ENCODE peak calls at places on chromosomes 1 and 21, in ten cellular contexts. U is OCI-LY7, S is trophoblast cell, Q is HCT116, V is GM23248, C is lung, Z is Karpas-422, H is upper lobe of right lung, O is spleen, T is mammary epithelial cell. D is an unnamed sample. For H3K9me3, the result is how much of the 10 kb centered on the place peaks cover.

GRCh38 chr1:43563779-43564616 is 33.3 kb downstream of the PTPRF start:
- DNase-seq in U (no peak), S (no peak), Q (no peak), V (no peak), C (no peak), Z (no peak), H (no peak), O (no peak), T (no peak), D (no peak)

GRCh38 chr1:32468791-32469190 is 3.9 kb downstream of the ZBTB8B start:
- DNase-seq in U (no peak), S (peak), Q (no peak), V (no peak), C (no peak), Z (no peak), H (no peak), O (no peak), T (no peak), D (no peak)

GRCh38 chr1:240000634-240001033 is 91.0 kb upstream of the FMN2 start:
- DNase-seq in U (no peak), S (peak), Q (no peak), V (peak), C (no peak), Z (no peak), H (no peak), O (no peak), T (peak), D (no peak)

GRCh38 chr1:114610546-114611245 is 29.3 kb upstream of the BCAS2 start:
- DNase-seq in U (no peak), S (no peak), Q (no peak), V (peak), C (no peak), Z (no peak), H (no peak), O (no peak), T (peak), D (no peak)

GRCh38 chr1:192575499-192576189 is at the start of gene RGS1:
- DNase-seq in U (peak), S (peak), Q (no peak), V (no peak), C (no peak), Z (no peak), H (peak), O (peak), T (no peak), D (peak)

GRCh38 chr1:150762559-150762958 is 3.0 kb downstream of the CTSS start:
- DNase-seq in U (no peak), S (no peak), Q (no peak), V (no peak), C (no peak), Z (peak), H (no peak), O (no peak), T (no peak), D (no peak)

GRCh38 chr21:45991606-45992301 is 10.2 kb downstream of the COL6A1 start:
- DNase-seq in U (no peak), S (no peak), Q (no peak), V (peak), C (no peak), Z (no peak), H (peak), O (peak), T (no peak), D (peak)

GRCh38 chr21:19759836-19760235 is 1238.4 kb upstream of the NCAM2 start:
- DNase-seq in U (no peak), S (no peak), Q (no peak), V (no peak), C (no peak), Z (no peak), H (no peak), O (peak), T (no peak), D (no peak)

GRCh38 chr1:180098242-180098995 is 56.2 kb upstream of the QSOX1 start:
- DNase-seq in U (no peak), S (peak), Q (no peak), V (peak), C (no peak), Z (no peak), H (no peak), O (no peak), T (peak), D (no peak)

GRCh38 chr1:24929876-24930702 is at the start of gene RUNX3:
- DNase-seq in U (peak), S (peak), Q (peak), V (peak), C (peak), Z (peak), H (peak), O (peak), T (peak), D (peak)

DNA sequence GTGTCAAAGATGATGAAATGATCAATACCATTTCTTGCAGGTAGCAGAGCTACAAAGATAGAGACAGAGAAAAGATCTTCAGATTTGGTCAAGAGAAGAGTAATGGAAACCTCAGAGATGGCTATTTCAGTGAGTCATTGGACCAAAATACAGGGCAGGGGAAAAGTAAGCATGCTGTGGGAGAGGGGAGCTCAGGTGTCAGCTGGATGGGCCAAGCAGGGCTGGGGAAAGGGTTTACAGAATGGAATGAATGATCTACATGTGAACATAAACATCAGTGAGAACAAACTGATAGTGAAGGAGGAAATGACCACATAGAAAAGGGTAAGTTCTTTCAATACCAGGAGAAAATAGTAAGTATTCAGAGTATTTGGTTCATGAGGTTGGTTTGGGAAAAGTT is 61.4 kb upstream of the CNN3 start:
- DNase-seq in U (no peak), S (no peak), Q (no peak), V (no peak), C (no peak), Z (no peak), H (no peak), O (no peak), T (no peak), D (no peak)
- H3K9me3 ChIP-seq in U (under half), S (under half), Q (under half), V (under half), C (under half), Z (under half), H (under half), O (under half), T (under half), D (under half)

GRCh38 chr1:226664413-226665101 is 74.5 kb downstream of the ITPKB start:
- DNase-seq in U (no peak), S (peak), Q (no peak), V (peak), C (no peak), Z (no peak), H (no peak), O (peak), T (no peak), D (no peak)

GRCh38 chr1:226665505-226666163 is 73.4 kb downstream of the ITPKB start:
- DNase-seq in U (no peak), S (no peak), Q (no peak), V (no peak), C (no peak), Z (no peak), H (no peak), O (peak), T (no peak), D (no peak)

GRCh38 chr1:226666164-226666506 is 72.9 kb downstream of the ITPKB start:
- DNase-seq in U (no peak), S (no peak), Q (no peak), V (no peak), C (no peak), Z (peak), H (no peak), O (peak), T (no peak), D (no peak)

GRCh38 chr1:226668173-226668560 is 70.9 kb downstream of the ITPKB start:
- DNase-seq in U (no peak), S (no peak), Q (no peak), V (no peak), C (no peak), Z (no peak), H (no peak), O (no peak), T (no peak), D (no peak)

GRCh38 chr1:226666714-226667113 is 72.4 kb downstream of the ITPKB start:
- DNase-seq in U (no peak), S (no peak), Q (no peak), V (no peak), C (no peak), Z (no peak), H (no peak), O (no peak), T (no peak), D (no peak)
- H3K9me3 ChIP-seq in U (under half), S (under half), Q (under half), V (under half), C (under half), Z (under half), H (under half), O (under half), T (under half), D (under half)

GRCh38 chr1:158833269-158833668 is 2.1 kb downstream of the MNDA start:
- DNase-seq in U (no peak), S (peak), Q (no peak), V (no peak), C (no peak), Z (peak), H (no peak), O (no peak), T (no peak), D (no peak)

GRCh38 chr1:158836038-158836437 is 4.9 kb downstream of the MNDA start:
- DNase-seq in U (no peak), S (no peak), Q (no peak), V (no peak), C (no peak), Z (no peak), H (no peak), O (no peak), T (no peak), D (no peak)

GRCh38 chr1:158830904-158831507 is at the start of gene MNDA:
- DNase-seq in U (peak), S (peak), Q (no peak), V (no peak), C (no peak), Z (no peak), H (no peak), O (no peak), T (no peak), D (no peak)

GRCh38 chr1:158830074-158830677 is 975 bp upstream of the MNDA start:
- DNase-seq in U (no peak), S (no peak), Q (no peak), V (no peak), C (no peak), Z (no peak), H (no peak), O (no peak), T (no peak), D (no peak)
- H3K9me3 ChIP-seq in U (under half), S (under half), Q (under half), V (under half), C (under half), Z (under half), H (under half), O (under half), T (under half), D (under half)

GRCh38 chr1:210951279-210951678 is 182.7 kb downstream of the KCNH1 start:
- DNase-seq in U (no peak), S (no peak), Q (no peak), V (no peak), C (no peak), Z (no peak), H (no peak), O (no peak), T (no peak), D (no peak)

GRCh38 chr1:210949039-210949438 is 184.9 kb downstream of the KCNH1 start:
- DNase-seq in U (no peak), S (no peak), Q (no peak), V (no peak), C (no peak), Z (no peak), H (no peak), O (no peak), T (no peak), D (no peak)

GRCh38 chr1:210944255-210944654 is 189.7 kb downstream of the KCNH1 start:
- DNase-seq in U (no peak), S (no peak), Q (no peak), V (no peak), C (no peak), Z (no peak), H (no peak), O (no peak), T (no peak), D (no peak)

GRCh38 chr1:210949489-210949888 is 184.5 kb downstream of the KCNH1 start:
- DNase-seq in U (no peak), S (no peak), Q (no peak), V (no peak), C (no peak), Z (no peak), H (no peak), O (no peak), T (no peak), D (no peak)
- H3K9me3 ChIP-seq in U (under half), S (under half), Q (under half), V (under half), C (under half), Z (under half), H (under half), O (under half), T (under half), D (under half)

GRCh38 chr1:125065092-125065820 is 3880.5 kb downstream of the SRGAP2C start:
- DNase-seq in U (no peak), S (no peak), Q (no peak), V (no peak), C (no peak), Z (no peak), H (peak), O (peak), T (no peak), D (peak)

GRCh38 chr1:125064481-125064880 is 3879.7 kb downstream of the SRGAP2C start:
- DNase-seq in U (no peak), S (no peak), Q (no peak), V (no peak), C (no peak), Z (no peak), H (peak), O (peak), T (no peak), D (peak)

GRCh38 chr1:125065821-125066180 is 3881.0 kb downstream of the SRGAP2C start:
- DNase-seq in U (no peak), S (no peak), Q (no peak), V (no peak), C (no peak), Z (no peak), H (no peak), O (peak), T (no peak), D (no peak)

GRCh38 chr1:125066385-125066784 is 3881.6 kb downstream of the SRGAP2C start:
- DNase-seq in U (no peak), S (no peak), Q (no peak), V (no peak), C (no peak), Z (no peak), H (peak), O (peak), T (no peak), D (no peak)
- H3K9me3 ChIP-seq in U (under half), S (under half), Q (under half), V (under half), C (under half), Z (under half), H (under half), O (under half), T (under half), D (half or more)

DNA sequence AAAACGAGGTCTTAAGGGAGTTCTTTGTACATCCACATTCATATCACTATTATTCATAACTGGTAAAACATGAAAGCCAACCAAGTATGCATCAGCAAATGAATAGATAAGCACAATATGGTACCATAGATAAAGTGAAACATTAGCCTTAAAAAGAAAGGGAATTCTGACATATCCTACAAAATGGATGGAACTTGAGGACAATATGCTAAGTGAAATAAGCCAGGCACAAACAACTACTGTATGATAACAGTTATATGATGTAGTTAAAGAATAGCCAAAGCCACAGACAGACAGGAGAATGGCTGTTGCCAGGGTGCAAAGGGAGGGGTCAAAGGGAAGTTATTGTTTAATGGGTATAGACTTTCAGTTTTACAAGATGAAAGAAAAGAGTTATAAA is 148.9 kb downstream of the EIF4G3 start:
- DNase-seq in U (no peak), S (no peak), Q (no peak), V (no peak), C (no peak), Z (no peak), H (no peak), O (no peak), T (no peak), D (no peak)
- H3K9me3 ChIP-seq in U (under half), S (under half), Q (under half), V (under half), C (under half), Z (under half), H (under half), O (under half), T (under half), D (under half)

DNA sequence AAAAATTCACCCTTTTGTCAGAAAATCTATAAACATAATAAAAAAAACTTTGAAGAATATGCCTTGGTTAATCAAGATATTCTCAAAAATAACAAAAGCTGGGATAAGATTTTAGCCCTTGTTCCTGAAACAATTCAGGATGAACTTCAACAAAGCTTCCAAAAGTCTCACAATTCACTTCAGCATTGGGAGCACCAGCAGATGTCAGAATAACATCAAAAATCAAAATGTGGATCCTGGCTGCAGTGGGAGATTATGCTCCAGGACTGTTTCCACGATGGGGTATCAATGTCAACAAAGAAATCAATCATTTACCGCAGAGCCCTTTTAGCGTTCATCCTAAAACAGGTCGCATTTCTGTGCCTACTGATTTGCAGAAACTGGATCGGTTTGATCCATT is 35.2 kb downstream of the ZNF670 start:
- DNase-seq in U (no peak), S (no peak), Q (no peak), V (no peak), C (no peak), Z (no peak), H (no peak), O (no peak), T (no peak), D (no peak)
- H3K9me3 ChIP-seq in U (half or more), S (under half), Q (under half), V (under half), C (under half), Z (half or more), H (under half), O (half or more), T (under half), D (half or more)

GRCh38 chr1:152679454-152679853 is 4.4 kb downstream of the LCE2C start:
- DNase-seq in U (no peak), S (peak), Q (no peak), V (no peak), C (no peak), Z (no peak), H (no peak), O (no peak), T (no peak), D (peak)
- H3K9me3 ChIP-seq in U (under half), S (under half), Q (under half), V (under half), C (under half), Z (under half), H (under half), O (under half), T (under half), D (under half)

DNA sequence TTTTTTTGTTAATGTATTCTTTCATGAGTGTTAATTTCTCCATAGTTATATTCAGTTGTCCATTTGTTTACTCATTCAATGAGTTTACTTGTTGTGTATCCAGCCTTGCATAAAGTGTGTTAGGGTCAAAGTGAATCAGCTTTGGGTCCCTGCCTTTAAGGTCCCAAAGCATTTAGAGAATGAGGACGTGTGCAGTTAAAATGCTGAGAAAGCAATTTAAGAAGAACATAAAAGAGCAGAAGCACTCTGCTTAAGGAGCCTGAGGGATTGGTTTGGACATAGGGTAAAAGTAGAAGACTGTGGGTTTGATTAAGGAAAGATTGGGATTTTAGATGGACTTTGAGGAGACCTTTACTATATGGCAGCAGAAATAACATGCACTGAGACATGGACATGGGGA is 3.5 kb downstream of the OR14I1 start:
- DNase-seq in U (no peak), S (no peak), Q (no peak), V (no peak), C (no peak), Z (no peak), H (no peak), O (no peak), T (no peak), D (no peak)
- H3K9me3 ChIP-seq in U (under half), S (under half), Q (under half), V (under half), C (under half), Z (under half), H (under half), O (under half), T (under half), D (under half)

DNA sequence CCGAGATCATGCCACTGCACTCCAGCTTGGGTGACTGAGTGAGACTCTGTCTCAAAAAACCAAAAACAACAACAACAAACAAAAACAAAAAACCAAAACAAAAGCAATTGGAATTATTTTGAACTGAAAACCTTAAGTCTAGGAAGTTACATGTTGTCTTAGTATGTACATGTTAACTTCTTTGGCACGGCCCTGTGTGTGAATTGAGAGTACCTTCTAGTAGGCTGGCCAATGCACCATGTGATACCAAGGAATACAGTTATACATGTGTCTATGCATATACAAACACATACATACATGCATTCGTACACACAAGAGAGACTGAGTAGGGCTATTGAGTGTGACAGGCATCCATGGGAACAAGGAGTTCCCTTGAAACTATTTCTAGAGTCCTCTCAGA is 18.6 kb downstream of the TPTE start:
- DNase-seq in U (no peak), S (no peak), Q (no peak), V (no peak), C (no peak), Z (no peak), H (no peak), O (no peak), T (no peak), D (no peak)
- H3K9me3 ChIP-seq in U (under half), S (under half), Q (under half), V (under half), C (under half), Z (under half), H (under half), O (half or more), T (under half), D (half or more)